ENCODE peak calls at places on chromosome 12, in eight cellular contexts. O is hepatocyte, I is GM23338, W is IMR-90, Z is OCI-LY7, K is PC-9, H is GM23248, E is fibroblast of lung. M is an unnamed sample.

GRCh38 chr12:3651585-3652424 is 101.1 kb downstream of the CRACR2A start:
- DNase-seq in E (no peak), K (no peak), O (no peak), I (no peak), H (no peak), Z (no peak), W (no peak), M (no peak)

GRCh38 chr12:91628656-91629055 is 446.0 kb upstream of the DCN start:
- DNase-seq in K (no peak), I (no peak), W (no peak), O (no peak), E (peak; percentile 9), Z (no peak), H (peak; percentile 25), M (no peak)

GRCh38 chr12:75699728-75700496 is 188.5 kb upstream of the KRR1 start:
- DNase-seq in I (peak; percentile 48), Z (no peak), O (no peak), W (peak; percentile 67), H (peak; percentile 51), K (peak; percentile 24), E (peak; percentile 81), M (no peak)

GRCh38 chr12:131586269-131586668 is 124.6 kb upstream of the SFSWAP start:
- DNase-seq in Z (no peak), I (no peak), K (no peak), H (no peak), E (no peak), O (no peak), W (no peak), M (no peak)

GRCh38 chr12:56120158-56120846 is 2.2 kb downstream of the ZC3H10 start:
- DNase-seq in H (no peak), K (peak; percentile 18), Z (no peak), I (no peak), O (no peak), W (peak; percentile 24), E (peak; percentile 59), M (no peak)

GRCh38 chr12:99600388-99600787 is 47.2 kb upstream of the GARIN6 start:
- DNase-seq in W (no peak), E (no peak), O (no peak), H (no peak), K (no peak), I (no peak), Z (peak; percentile 99), M (no peak)

GRCh38 chr12:15971211-15971610 is 60.1 kb downstream of the DERA start:
- DNase-seq in Z (no peak), E (peak; percentile 67), K (no peak), W (no peak), O (no peak), H (no peak), I (no peak), M (no peak)

GRCh38 chr12:69900720-69901131 is 75.7 kb downstream of the MYRFL start:
- DNase-seq in H (peak; percentile 77), E (peak; percentile 58), W (peak; percentile 54), O (peak; percentile 91), Z (peak; percentile 92), K (peak; percentile 60), I (peak; percentile 94), M (peak; percentile 45)

GRCh38 chr12:52210186-52210924 is 18.5 kb upstream of the KRT80 start:
- DNase-seq in E (peak; percentile 82), I (no peak), W (peak; percentile 56), K (no peak), O (no peak), H (peak; percentile 89), Z (no peak), M (no peak)

GRCh38 chr12:212799-213526 is 994 bp downstream of the SLC6A12 start:
- DNase-seq in E (no peak), Z (no peak), W (peak; percentile 6), O (peak; percentile 40), H (no peak), K (no peak), I (no peak), M (no peak)

GRCh38 chr12:40063424-40063823 is 42.5 kb downstream of the SLC2A13 start:
- DNase-seq in O (no peak), Z (no peak), K (no peak), W (no peak), H (peak; percentile 74), E (peak; percentile 47), I (no peak), M (no peak)

GRCh38 chr12:88658009-88658408 is 77.7 kb upstream of the KITLG start:
- DNase-seq in W (no peak), H (peak; percentile 65), Z (no peak), I (no peak), O (no peak), K (peak; percentile 7), E (peak; percentile 76), M (peak; percentile 19)

GRCh38 chr12:106071686-106072085 is 67.1 kb downstream of the NUAK1 start:
- DNase-seq in K (no peak), Z (no peak), W (peak; percentile 56), O (no peak), I (no peak), E (no peak), H (no peak), M (no peak)

GRCh38 chr12:107515446-107515958 is 170.1 kb upstream of the PWP1 start:
- DNase-seq in E (peak; percentile 99), Z (no peak), H (peak; percentile 98), K (peak; percentile 58), I (peak; percentile 22), W (peak; percentile 93), O (peak; percentile 50), M (peak; percentile 51)

GRCh38 chr12:54301428-54302045 is 722 bp upstream of the NFE2 start:
- DNase-seq in O (no peak), I (peak; percentile 88), W (no peak), E (no peak), K (no peak), Z (no peak), H (no peak), M (no peak)

GRCh38 chr12:67107751-67108269 is 161.3 kb upstream of the CAND1 start:
- DNase-seq in H (no peak), Z (no peak), W (no peak), I (no peak), E (no peak), O (no peak), K (no peak), M (no peak)

GRCh38 chr12:62259311-62259992 is 752 bp upstream of the USP15 start:
- DNase-seq in I (peak; percentile 9), H (peak; percentile 29), Z (peak; percentile 39), K (no peak), E (no peak), O (peak; percentile 12), W (no peak), M (no peak)

GRCh38 chr12:65956056-65956738 is 131.9 kb downstream of the HMGA2 start:
- DNase-seq in K (no peak), H (peak; percentile 38), Z (no peak), I (no peak), O (no peak), W (no peak), E (no peak), M (no peak)

GRCh38 chr12:29320295-29321090 is 60.5 kb downstream of the ERGIC2 start:
- DNase-seq in I (no peak), O (no peak), Z (no peak), W (peak; percentile 93), E (peak; percentile 98), H (peak; percentile 89), K (no peak), M (no peak)

DNA sequence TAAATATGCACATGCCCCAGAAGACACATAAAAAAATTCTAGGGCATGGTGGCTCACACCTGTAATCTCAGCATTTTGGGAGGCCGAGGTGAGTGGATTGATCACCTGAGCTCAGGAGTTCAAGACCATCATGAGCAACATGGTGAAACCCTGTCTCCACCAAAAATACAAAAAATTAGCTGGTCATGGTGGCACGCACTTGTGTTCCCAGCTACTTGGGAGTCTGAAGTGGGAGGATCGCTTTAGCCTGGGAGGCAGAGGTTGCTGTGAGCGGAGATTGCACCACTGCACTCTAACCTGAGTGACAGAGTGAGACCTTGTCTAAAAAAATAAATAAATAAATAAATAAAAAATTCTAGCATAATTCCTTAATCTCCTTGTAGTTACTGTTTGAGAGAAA is 3.9 kb downstream of the CD69 start:
- DNase-seq in O (no peak), Z (no peak), W (no peak), K (no peak), I (no peak), H (no peak), E (no peak), M (no peak)
- H4K20me1 ChIP-seq in O (no peaks in the 10 kb centered on the region), Z (no peaks in the 10 kb centered on the region), W (no peaks in the 10 kb centered on the region), K (no peaks in the 10 kb centered on the region), I (no peaks in the 10 kb centered on the region), H (no peaks in the 10 kb centered on the region), E (no peaks in the 10 kb centered on the region), M (no peaks in the 10 kb centered on the region)

DNA sequence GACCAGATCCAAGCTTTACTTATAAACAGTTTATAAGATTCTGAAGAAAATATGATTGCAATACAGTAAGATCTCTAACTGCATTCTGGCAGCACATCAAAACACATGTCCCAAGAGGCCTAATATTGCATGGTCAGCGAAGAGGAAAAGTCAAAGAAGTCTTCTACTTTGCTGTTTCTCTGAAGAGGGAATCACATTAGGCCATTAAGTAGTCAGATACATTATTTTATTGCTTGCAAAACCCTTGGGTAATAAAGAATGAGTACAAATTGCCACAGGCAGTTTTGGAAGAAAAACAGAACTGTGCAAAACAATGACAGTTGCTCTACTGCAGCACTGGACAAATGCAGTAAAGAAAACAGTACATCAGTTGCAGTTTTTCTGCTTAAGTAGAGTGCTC is 211.9 kb downstream of the MED13L start:
- DNase-seq in O (peak; percentile 4), I (no peak), K (no peak), Z (no peak), H (peak; percentile 19), E (no peak), W (no peak), M (no peak)
- H4K20me1 ChIP-seq in O (peaks cover 63% of the 10 kb centered on the region), I (peaks cover 4% of the 10 kb centered on the region), K (peaks cover 27% of the 10 kb centered on the region), Z (peaks cover 3% of the 10 kb centered on the region), H (peaks cover 37% of the 10 kb centered on the region), E (no peaks in the 10 kb centered on the region), W (peaks cover 52% of the 10 kb centered on the region), M (peaks cover 37% of the 10 kb centered on the region)

DNA sequence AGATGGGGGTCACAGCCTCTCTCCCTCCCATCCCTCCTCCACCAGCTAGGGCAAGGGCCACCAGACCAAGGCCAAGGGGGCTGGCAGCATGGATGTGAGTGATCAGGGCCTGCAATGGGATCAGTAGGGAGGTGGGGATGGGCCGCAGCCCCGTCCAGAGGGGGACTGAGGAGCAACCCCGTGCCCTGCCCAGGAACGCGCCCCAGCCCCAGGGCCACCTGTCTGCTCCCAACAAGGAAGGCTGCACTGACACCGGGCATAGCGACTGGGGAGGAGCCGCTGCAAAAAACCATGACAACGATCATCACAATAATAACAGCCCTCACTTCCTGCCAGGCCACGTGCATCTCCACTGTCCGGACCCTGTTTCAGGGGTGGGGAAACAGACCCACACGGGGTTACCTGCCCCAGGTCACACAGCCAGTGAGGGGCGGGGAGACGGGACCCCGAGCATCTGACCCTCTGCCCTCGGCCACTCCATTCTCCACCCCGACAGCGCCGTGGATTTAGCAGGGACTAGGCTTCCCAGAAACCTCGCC is 24.3 kb downstream of the NCOR2 start:
- DNase-seq in W (no peak), I (no peak), K (peak; percentile 57), O (no peak), Z (peak; percentile 74), H (peak; percentile 67), E (no peak), M (no peak)
- H4K20me1 ChIP-seq in W (peaks cover 88% of the 10 kb centered on the region), I (peaks cover 40% of the 10 kb centered on the region), K (peaks cover 73% of the 10 kb centered on the region), O (peaks cover 87% of the 10 kb centered on the region), Z (peaks cover 4% of the 10 kb centered on the region), H (peaks cover 4% of the 10 kb centered on the region), E (no peaks in the 10 kb centered on the region), M (no peaks in the 10 kb centered on the region)

GRCh38 chr12:64616221-64616620 is 5.9 kb downstream of the RASSF3 start:
- DNase-seq in I (no peak), Z (no peak), O (no peak), E (peak; percentile 70), H (peak; percentile 31), K (no peak), W (peak; percentile 17), M (no peak)
- H4K20me1 ChIP-seq in I (peaks cover 16% of the 10 kb centered on the region), Z (peaks cover 16% of the 10 kb centered on the region), O (no peaks in the 10 kb centered on the region), E (no peaks in the 10 kb centered on the region), H (no peaks in the 10 kb centered on the region), K (no peaks in the 10 kb centered on the region), W (peaks cover 9% of the 10 kb centered on the region), M (no peaks in the 10 kb centered on the region)

M was measured in HCT116.